ENCODE peak calls at places on chromosomes 13 and 19, in four cellular contexts. E is iPS-NIHi11; I is sciatic nerve; F is activated CD4-positive, alpha-beta memory T cell treated with anti-CD3 and anti-CD28 coated beads, Interleukin-2, amount 10 ng/mL, durations not matched to agents 7 days and 5 days. D is an unnamed sample.

GRCh38 chr19:6811906-6812305 is 39.4 kb downstream of the VAV1 start:
- DNase-seq in E (no peak), I (no peak), F (no peak), D (peak)

GRCh38 chr13:51339354-51339753 is at the start of gene SERPINE3:
- DNase-seq in E (no peak), I (no peak), F (no peak), D (no peak)

GRCh38 chr19:53045536-53045935 is 996 bp downstream of the ERVV-2 start:
- DNase-seq in E (no peak), I (peak), F (no peak), D (no peak)

GRCh38 chr13:110173247-110173818 is 133.6 kb downstream of the COL4A1 start:
- DNase-seq in E (no peak), I (no peak), F (no peak), D (peak)

GRCh38 chr13:77033717-77034302 is 6.9 kb upstream of the FBXL3 start:
- DNase-seq in E (no peak), I (no peak), F (no peak), D (no peak)

GRCh38 chr19:49117677-49118564 is 1.0 kb downstream of the C19orf73 start:
- DNase-seq in E (no peak), I (peak), F (no peak), D (no peak)

GRCh38 chr19:47725759-47726401 is 12.7 kb downstream of the EHD2 start:
- DNase-seq in E (no peak), I (no peak), F (no peak), D (no peak)

GRCh38 chr19:7328647-7329046 is 20.1 kb upstream of the ARHGEF18 start:
- DNase-seq in E (no peak), I (no peak), F (no peak), D (no peak)

GRCh38 chr13:112783135-112783945 is 93.5 kb downstream of the ATP11A start:
- DNase-seq in E (no peak), I (no peak), F (no peak), D (no peak)

GRCh38 chr19:34173145-34173956 is 1.0 kb downstream of the LSM14A start:
- DNase-seq in E (peak), I (peak), F (peak), D (peak)

GRCh38 chr13:44240611-44241010 is 133.0 kb upstream of the SERP2 start:
- DNase-seq in E (no peak), I (no peak), F (no peak), D (no peak)

GRCh38 chr19:11578342-11579142 is 1.1 kb upstream of the ACP5 start:
- DNase-seq in E (peak), I (peak), F (peak), D (peak)

GRCh38 chr13:49935171-49936084 is 712 bp downstream of the SPRYD7 start:
- DNase-seq in E (peak), I (no peak), F (peak), D (peak)

GRCh38 chr19:11597202-11598102 is at the start of gene ZNF627:
- DNase-seq in E (peak), I (peak), F (peak), D (peak)

GRCh38 chr19:7149956-7150705 is 80.6 kb downstream of the ZNF557 start:
- DNase-seq in E (no peak), I (no peak), F (no peak), D (no peak)

GRCh38 chr13:114283581-114283980 is 2.2 kb downstream of the UPF3A start:
- DNase-seq in E (no peak), I (no peak), F (no peak), D (peak)

GRCh38 chr13:59982631-59983382 is 180.9 kb downstream of the DIAPH3 start:
- DNase-seq in E (no peak), I (no peak), F (no peak), D (no peak)

GRCh38 chr13:83298636-83299035 is 583.6 kb downstream of the SLITRK1 start:
- DNase-seq in E (no peak), I (no peak), F (no peak), D (no peak)

GRCh38 chr19:35856001-35856400 is 710 bp upstream of the KIRREL2 start:
- DNase-seq in E (peak), I (no peak), F (no peak), D (no peak)

GRCh38 chr19:38303517-38304351 is at the start of gene C19orf33:
- DNase-seq in E (peak), I (no peak), F (no peak), D (peak)

GRCh38 chr13:90362718-90363117 is 984.8 kb upstream of the MIR17HG start:
- DNase-seq in E (no peak), I (no peak), F (no peak), D (no peak)

GRCh38 chr13:112894673-112895481 is 74.1 kb upstream of the MCF2L start:
- DNase-seq in E (peak), I (no peak), F (no peak), D (no peak)

GRCh38 chr13:73531014-73531413 is 472.2 kb downstream of the KLF5 start:
- DNase-seq in E (no peak), I (no peak), F (no peak), D (no peak)

GRCh38 chr19:13013649-13014048 is 18.4 kb downstream of the NFIX start:
- DNase-seq in E (no peak), I (no peak), F (no peak), D (no peak)

GRCh38 chr19:7159105-7159933 is 89.8 kb downstream of the ZNF557 start:
- DNase-seq in E (no peak), I (no peak), F (no peak), D (no peak)

GRCh38 chr13:48559638-48560320 is 26.9 kb upstream of the RCBTB2 start:
- DNase-seq in E (no peak), I (no peak), F (no peak), D (no peak)

GRCh38 chr13:103839460-103839859 is 773.2 kb upstream of the SLC10A2 start:
- DNase-seq in E (no peak), I (no peak), F (no peak), D (peak)

GRCh38 chr19:18495204-18495911 is 26.5 kb downstream of the ELL start:
- DNase-seq in E (peak), I (no peak), F (no peak), D (no peak)

D was measured in mesendoderm.